ENCODE peak calls at places on chromosomes 4 and X, in six cellular contexts. One of them, this sample, is unnamed.

GRCh38 chrX:45771114-45771513 is 570.4 kb upstream of the DIPK2B start:
- DNase-seq in trophoblast cell: peak; percentile 67
- DNase-seq in mesenchymal stem cell: peak; percentile 94
- DNase-seq in IMR-90: peak; percentile 96
- DNase-seq in H1: no peak
- DNase-seq in H9: no peak
- DNase-seq in this sample: no peak

GRCh38 chr4:6926681-6927478 is 17.3 kb downstream of the TBC1D14 start:
- DNase-seq in trophoblast cell: peak; percentile 63
- DNase-seq in mesenchymal stem cell: peak; percentile 84
- DNase-seq in IMR-90: peak; percentile 60
- DNase-seq in H1: no peak
- DNase-seq in H9: no peak
- DNase-seq in this sample: no peak

GRCh38 chrX:24925430-24925829 is 90.3 kb downstream of the ARX start:
- DNase-seq in trophoblast cell: no peak
- DNase-seq in mesenchymal stem cell: no peak
- DNase-seq in IMR-90: peak; percentile 34
- DNase-seq in H1: no peak
- DNase-seq in H9: no peak
- DNase-seq in this sample: no peak

GRCh38 chr4:186204611-186205144 is 13.3 kb downstream of the CYP4V2 start:
- DNase-seq in trophoblast cell: no peak
- DNase-seq in mesenchymal stem cell: no peak
- DNase-seq in IMR-90: no peak
- DNase-seq in H1: no peak
- DNase-seq in H9: no peak
- DNase-seq in this sample: no peak

GRCh38 chr4:112552668-112553067 is 36.7 kb upstream of the NEUROG2 start:
- DNase-seq in trophoblast cell: no peak
- DNase-seq in mesenchymal stem cell: peak; percentile 22
- DNase-seq in IMR-90: peak; percentile 77
- DNase-seq in H1: no peak
- DNase-seq in H9: no peak
- DNase-seq in this sample: no peak

GRCh38 chr4:602559-602942 is 22.8 kb upstream of the PDE6B start:
- DNase-seq in trophoblast cell: peak; percentile 88
- DNase-seq in mesenchymal stem cell: no peak
- DNase-seq in IMR-90: no peak
- DNase-seq in H1: peak; percentile 76
- DNase-seq in H9: peak; percentile 93
- DNase-seq in this sample: peak; percentile 65

GRCh38 chr4:161949941-161950725 is 213.7 kb downstream of the FSTL5 start:
- DNase-seq in trophoblast cell: peak; percentile 75
- DNase-seq in mesenchymal stem cell: peak; percentile 21
- DNase-seq in IMR-90: peak; percentile 49
- DNase-seq in H1: no peak
- DNase-seq in H9: no peak
- DNase-seq in this sample: no peak

GRCh38 chrX:16145656-16146055 is 21.6 kb upstream of the MAGEB17 start:
- DNase-seq in trophoblast cell: no peak
- DNase-seq in mesenchymal stem cell: no peak
- DNase-seq in IMR-90: no peak
- DNase-seq in H1: no peak
- DNase-seq in H9: no peak
- DNase-seq in this sample: no peak

GRCh38 chrX:23779025-23779424 is 3.9 kb upstream of the SAT1 start:
- DNase-seq in trophoblast cell: peak; percentile 44
- DNase-seq in mesenchymal stem cell: peak; percentile 60
- DNase-seq in IMR-90: peak; percentile 85
- DNase-seq in H1: no peak
- DNase-seq in H9: no peak
- DNase-seq in this sample: no peak

GRCh38 chr4:10107111-10108091 is 9.2 kb downstream of the WDR1 start:
- DNase-seq in trophoblast cell: no peak
- DNase-seq in mesenchymal stem cell: no peak
- DNase-seq in IMR-90: peak; percentile 28
- DNase-seq in H1: no peak
- DNase-seq in H9: no peak
- DNase-seq in this sample: no peak

GRCh38 chr4:8710416-8710815 is 117.9 kb downstream of the CPZ start:
- DNase-seq in trophoblast cell: no peak
- DNase-seq in mesenchymal stem cell: no peak
- DNase-seq in IMR-90: no peak
- DNase-seq in H1: no peak
- DNase-seq in H9: no peak
- DNase-seq in this sample: no peak

GRCh38 chrX:41334866-41335589 is 1.1 kb downstream of the DDX3X start:
- DNase-seq in trophoblast cell: no peak
- DNase-seq in mesenchymal stem cell: peak; percentile 59
- DNase-seq in IMR-90: peak; percentile 62
- DNase-seq in H1: no peak
- DNase-seq in H9: peak; percentile 56
- DNase-seq in this sample: no peak

GRCh38 chrX:78019586-78020483 is 50.4 kb upstream of the PGAM4 start:
- DNase-seq in trophoblast cell: peak; percentile 61
- DNase-seq in mesenchymal stem cell: no peak
- DNase-seq in IMR-90: no peak
- DNase-seq in H1: no peak
- DNase-seq in H9: no peak
- DNase-seq in this sample: no peak

GRCh38 chrX:82711432-82711831 is 796.7 kb upstream of the POU3F4 start:
- DNase-seq in trophoblast cell: no peak
- DNase-seq in mesenchymal stem cell: no peak
- DNase-seq in IMR-90: no peak
- DNase-seq in H1: peak; percentile 7
- DNase-seq in H9: no peak
- DNase-seq in this sample: peak; percentile 66

GRCh38 chr4:2954358-2955185 is 8.6 kb downstream of the NOP14 start:
- DNase-seq in trophoblast cell: no peak
- DNase-seq in mesenchymal stem cell: no peak
- DNase-seq in IMR-90: no peak
- DNase-seq in H1: no peak
- DNase-seq in H9: peak; percentile 68
- DNase-seq in this sample: no peak

GRCh38 chrX:27599928-27600327 is 9.8 kb downstream of the DCAF8L2 start:
- DNase-seq in trophoblast cell: no peak
- DNase-seq in mesenchymal stem cell: no peak
- DNase-seq in IMR-90: peak; percentile 33
- DNase-seq in H1: no peak
- DNase-seq in H9: no peak
- DNase-seq in this sample: no peak

GRCh38 chr4:138897818-138898226 is 117.8 kb upstream of the NOCT start:
- DNase-seq in trophoblast cell: peak; percentile 92
- DNase-seq in mesenchymal stem cell: peak; percentile 94
- DNase-seq in IMR-90: peak; percentile 94
- DNase-seq in H1: no peak
- DNase-seq in H9: no peak
- DNase-seq in this sample: no peak
- H3K4me2 ChIP-seq in trophoblast cell: no peak overlapping the region
- H3K4me2 ChIP-seq in mesenchymal stem cell: no peak overlapping the region
- H3K4me2 ChIP-seq in IMR-90: peak overlapping the region; percentile 78
- H3K4me2 ChIP-seq in H1: no peak overlapping the region
- H3K4me2 ChIP-seq in H9: no peak overlapping the region
- H3K4me2 ChIP-seq in this sample: no peak overlapping the region

GRCh38 chr4:80202784-80203553 is 5.7 kb downstream of the PRDM8 start:
- DNase-seq in trophoblast cell: peak; percentile 39
- DNase-seq in mesenchymal stem cell: peak; percentile 58
- DNase-seq in IMR-90: peak; percentile 35
- DNase-seq in H1: no peak
- DNase-seq in H9: peak; percentile 66
- DNase-seq in this sample: no peak
- H3K23ac ChIP-seq in trophoblast cell: no peak overlapping the region
- H3K23ac ChIP-seq in mesenchymal stem cell: no peak overlapping the region
- H3K23ac ChIP-seq in IMR-90: peak overlapping the region; percentile 92
- H3K23ac ChIP-seq in H1: no peak overlapping the region
- H3K23ac ChIP-seq in H9: no peak overlapping the region
- H3K23ac ChIP-seq in this sample: peak overlapping the region; percentile 85

DNA sequence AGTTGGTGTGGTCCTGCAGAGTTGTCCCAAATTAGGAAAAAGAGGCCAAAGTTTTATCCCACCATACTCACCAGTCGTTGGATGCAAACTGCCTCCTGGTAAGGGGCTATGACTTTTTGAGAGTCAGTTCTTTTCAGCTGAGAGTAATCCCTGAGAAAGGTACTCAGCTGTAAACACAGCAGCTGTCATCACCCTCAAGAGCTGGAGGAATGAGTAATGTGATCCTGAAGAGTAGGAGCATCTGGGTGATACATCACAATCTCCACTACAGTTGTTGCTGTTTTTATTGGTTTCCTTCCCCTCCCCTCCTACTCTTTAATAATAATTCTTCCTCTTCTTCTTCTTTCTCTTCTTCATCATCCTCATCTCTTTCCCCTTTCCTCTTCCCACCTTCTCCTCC is 5.7 kb downstream of the MAGEE1 start:
- DNase-seq in trophoblast cell: no peak
- DNase-seq in mesenchymal stem cell: no peak
- DNase-seq in IMR-90: no peak
- DNase-seq in H1: no peak
- DNase-seq in H9: no peak
- DNase-seq in this sample: no peak
- H3K4me2 ChIP-seq in trophoblast cell: no peak overlapping the region
- H3K4me2 ChIP-seq in mesenchymal stem cell: no peak overlapping the region
- H3K4me2 ChIP-seq in IMR-90: no peak overlapping the region
- H3K4me2 ChIP-seq in H1: no peak overlapping the region
- H3K4me2 ChIP-seq in H9: no peak overlapping the region
- H3K4me2 ChIP-seq in this sample: no peak overlapping the region

GRCh38 chr4:139315221-139315675 is 13.0 kb upstream of the NDUFC1 start:
- DNase-seq in trophoblast cell: no peak
- DNase-seq in mesenchymal stem cell: no peak
- DNase-seq in IMR-90: no peak
- DNase-seq in H1: no peak
- DNase-seq in H9: no peak
- DNase-seq in this sample: no peak
- H3K23ac ChIP-seq in trophoblast cell: no peak overlapping the region
- H3K23ac ChIP-seq in mesenchymal stem cell: no peak overlapping the region
- H3K23ac ChIP-seq in IMR-90: peak overlapping the region; percentile 1
- H3K23ac ChIP-seq in H1: no peak overlapping the region
- H3K23ac ChIP-seq in H9: no peak overlapping the region
- H3K23ac ChIP-seq in this sample: no peak overlapping the region

DNA sequence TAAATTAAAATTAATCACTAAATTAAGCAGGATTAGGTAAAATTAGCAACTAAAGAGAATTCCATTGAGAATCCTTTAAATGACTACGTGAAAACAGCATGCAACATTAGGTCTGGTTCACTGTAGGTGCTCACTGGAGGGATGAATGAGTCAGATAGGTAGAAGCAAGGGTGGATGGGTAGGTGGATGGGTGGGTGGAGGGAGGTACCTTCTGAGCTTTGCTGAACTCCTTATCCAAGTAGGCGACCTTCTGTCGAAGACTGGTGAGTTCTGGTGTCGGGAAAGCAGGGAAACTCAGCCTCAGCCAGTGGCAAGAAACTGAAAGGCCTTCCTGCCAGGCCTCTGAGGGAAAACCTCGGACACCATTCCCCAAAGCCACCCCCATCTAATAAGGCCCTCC is 3.0 kb downstream of the GRIPAP1 start:
- DNase-seq in trophoblast cell: no peak
- DNase-seq in mesenchymal stem cell: no peak
- DNase-seq in IMR-90: no peak
- DNase-seq in H1: no peak
- DNase-seq in H9: no peak
- DNase-seq in this sample: no peak
- H3K4me2 ChIP-seq in trophoblast cell: no peak overlapping the region
- H3K4me2 ChIP-seq in mesenchymal stem cell: no peak overlapping the region
- H3K4me2 ChIP-seq in IMR-90: no peak overlapping the region
- H3K4me2 ChIP-seq in H1: no peak overlapping the region
- H3K4me2 ChIP-seq in H9: no peak overlapping the region
- H3K4me2 ChIP-seq in this sample: no peak overlapping the region

GRCh38 chrX:103437147-103437873 is 61.0 kb downstream of the BEX3 start:
- DNase-seq in trophoblast cell: no peak
- DNase-seq in mesenchymal stem cell: no peak
- DNase-seq in IMR-90: peak; percentile 21
- DNase-seq in H1: no peak
- DNase-seq in H9: no peak
- DNase-seq in this sample: no peak
- H3K23ac ChIP-seq in trophoblast cell: no peak overlapping the region
- H3K23ac ChIP-seq in mesenchymal stem cell: no peak overlapping the region
- H3K23ac ChIP-seq in IMR-90: no peak overlapping the region
- H3K23ac ChIP-seq in H1: no peak overlapping the region
- H3K23ac ChIP-seq in H9: no peak overlapping the region
- H3K23ac ChIP-seq in this sample: no peak overlapping the region

DNA sequence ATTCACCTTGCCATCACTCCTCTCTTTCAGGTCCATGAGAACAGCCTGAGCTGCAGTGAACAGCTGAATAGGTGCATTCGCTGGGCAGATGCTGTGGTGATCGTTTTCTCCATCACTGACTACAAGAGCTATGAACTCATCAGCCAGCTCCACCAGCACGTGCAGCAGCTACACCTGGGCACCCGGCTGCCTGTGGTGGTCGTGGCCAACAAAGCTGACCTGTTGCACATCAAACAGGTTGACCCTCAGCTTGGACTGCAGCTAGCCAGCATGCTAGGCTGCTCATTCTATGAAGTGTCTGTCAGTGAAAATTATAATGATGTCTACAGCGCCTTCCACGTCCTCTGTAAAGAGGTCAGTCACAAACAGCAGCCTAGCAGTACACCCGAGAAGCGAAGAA is 3.2 kb downstream of the RASL11B start:
- DNase-seq in trophoblast cell: no peak
- DNase-seq in mesenchymal stem cell: no peak
- DNase-seq in IMR-90: no peak
- DNase-seq in H1: no peak
- DNase-seq in H9: no peak
- DNase-seq in this sample: no peak
- H3K4me2 ChIP-seq in trophoblast cell: peak overlapping the region; percentile 53
- H3K4me2 ChIP-seq in mesenchymal stem cell: no peak overlapping the region
- H3K4me2 ChIP-seq in IMR-90: no peak overlapping the region
- H3K4me2 ChIP-seq in H1: peak overlapping the region; percentile 36
- H3K4me2 ChIP-seq in H9: peak overlapping the region; percentile 15
- H3K4me2 ChIP-seq in this sample: no peak overlapping the region

GRCh38 chr4:24688453-24688852 is 104.1 kb upstream of the DHX15 start:
- DNase-seq in trophoblast cell: no peak
- DNase-seq in mesenchymal stem cell: no peak
- DNase-seq in IMR-90: no peak
- DNase-seq in H1: no peak
- DNase-seq in H9: no peak
- DNase-seq in this sample: no peak

GRCh38 chr4:24686866-24687672 is 102.7 kb upstream of the DHX15 start:
- DNase-seq in trophoblast cell: peak; percentile 83
- DNase-seq in mesenchymal stem cell: no peak
- DNase-seq in IMR-90: no peak
- DNase-seq in H1: no peak
- DNase-seq in H9: peak; percentile 66
- DNase-seq in this sample: peak; percentile 18

GRCh38 chr4:24690436-24690835 is 104.9 kb upstream of the SOD3 start:
- DNase-seq in trophoblast cell: no peak
- DNase-seq in mesenchymal stem cell: no peak
- DNase-seq in IMR-90: peak; percentile 11
- DNase-seq in H1: no peak
- DNase-seq in H9: no peak
- DNase-seq in this sample: no peak

GRCh38 chr4:24693636-24694035 is 101.7 kb upstream of the SOD3 start:
- DNase-seq in trophoblast cell: no peak
- DNase-seq in mesenchymal stem cell: no peak
- DNase-seq in IMR-90: no peak
- DNase-seq in H1: no peak
- DNase-seq in H9: no peak
- DNase-seq in this sample: no peak

DNA sequence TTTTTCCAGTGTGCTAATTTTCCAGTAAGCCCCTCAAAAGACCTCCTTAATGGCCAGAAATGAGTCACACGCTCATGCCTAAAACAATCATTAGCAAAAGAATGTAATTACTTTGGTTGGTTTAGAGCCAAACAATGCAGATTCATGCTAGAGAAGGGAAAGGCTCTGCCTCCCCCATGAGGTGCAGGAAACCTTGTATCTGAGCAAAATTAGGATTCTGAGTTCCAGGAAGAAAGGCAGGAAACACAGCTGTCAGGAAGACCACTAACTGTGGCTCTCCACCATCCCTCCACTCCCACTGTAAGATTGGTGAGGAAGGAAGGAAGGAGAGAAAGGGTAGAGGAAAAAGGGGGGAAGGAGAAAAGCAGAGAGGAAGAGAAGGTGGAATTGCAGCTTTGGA is 104.9 kb upstream of the DHX15 start:
- DNase-seq in trophoblast cell: no peak
- DNase-seq in mesenchymal stem cell: no peak
- DNase-seq in IMR-90: no peak
- DNase-seq in H1: no peak
- DNase-seq in H9: no peak
- DNase-seq in this sample: no peak
- H3K23ac ChIP-seq in trophoblast cell: no peak overlapping the region
- H3K23ac ChIP-seq in mesenchymal stem cell: no peak overlapping the region
- H3K23ac ChIP-seq in IMR-90: no peak overlapping the region
- H3K23ac ChIP-seq in H1: no peak overlapping the region
- H3K23ac ChIP-seq in H9: no peak overlapping the region
- H3K23ac ChIP-seq in this sample: no peak overlapping the region

This sample was measured in neuronal stem cell.